ENCODE peak calls at places on chromosomes 13 and 19, in four cellular contexts. Q is ascending aorta, L is PC-3, B is substantia nigra. G is an unnamed sample.

GRCh38 chr19:33906578-33907335 is 110.1 kb downstream of the KCTD15 start:
- DNase-seq in Q (no peak), L (no peak), B (no peak), G (no peak)

GRCh38 chr19:16035601-16036297 is 40.5 kb upstream of the TPM4 start:
- DNase-seq in Q (no peak), B (no peak), L (no peak), G (no peak)

GRCh38 chr19:33359581-33359980 is 13.9 kb upstream of the CEBPG start:
- DNase-seq in L (no peak), B (no peak), Q (no peak), G (no peak)

GRCh38 chr19:2793126-2793525 is 7.8 kb downstream of the THOP1 start:
- DNase-seq in Q (no peak), B (no peak), L (no peak), G (no peak)

GRCh38 chr19:13965926-13966683 is 13.8 kb downstream of the DCAF15 start:
- DNase-seq in Q (no peak), L (no peak), B (no peak), G (no peak)

GRCh38 chr19:46872967-46873366 is 12.2 kb downstream of the ARHGAP35 start:
- DNase-seq in Q (no peak), L (no peak), B (no peak), G (no peak)

GRCh38 chr19:47210689-47211316 is 20.2 kb downstream of the BBC3 start:
- DNase-seq in Q (no peak), L (peak), B (no peak), G (peak)

GRCh38 chr13:37187611-37188010 is 82.1 kb upstream of the CSNK1A1L start:
- DNase-seq in L (no peak), B (no peak), Q (no peak), G (no peak)

GRCh38 chr13:45393941-45394570 is 24.1 kb downstream of the SLC25A30 start:
- DNase-seq in B (no peak), L (peak), Q (no peak), G (no peak)

GRCh38 chr19:6481541-6482342 is at the start of gene DENND1C:
- DNase-seq in Q (no peak), L (peak), B (peak), G (no peak)

GRCh38 chr19:1249298-1249989 is 1.1 kb downstream of the MIDN start:
- DNase-seq in B (peak), L (peak), Q (peak), G (peak)

GRCh38 chr13:25214371-25215252 is 42.5 kb upstream of the AMER2 start:
- DNase-seq in Q (no peak), L (peak), B (no peak), G (no peak)

GRCh38 chr13:80685942-80686341 is 345.0 kb upstream of the SPRY2 start:
- DNase-seq in B (no peak), L (no peak), Q (no peak), G (no peak)

GRCh38 chr19:38831142-38831605 is 420 bp downstream of the ECH1 start:
- DNase-seq in B (no peak), Q (peak), L (peak), G (no peak)

DNA sequence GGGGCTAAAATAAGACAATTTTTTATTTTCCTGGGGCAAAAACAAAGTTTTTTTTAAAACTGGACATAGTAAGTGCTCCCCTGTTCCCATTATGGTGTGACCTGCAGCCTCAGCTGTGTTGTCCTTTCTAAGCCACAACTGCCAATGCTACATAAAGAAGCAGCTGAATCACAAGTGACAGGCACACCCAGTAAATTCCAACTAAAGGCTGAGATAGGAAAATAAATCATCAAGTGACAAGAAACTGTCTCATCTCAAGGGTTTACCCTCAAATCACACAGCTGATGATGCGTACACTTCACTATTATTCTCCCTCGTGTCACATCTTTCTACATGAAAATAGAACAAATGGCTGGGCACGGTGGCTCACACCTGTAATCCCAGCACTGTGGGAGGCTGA is 28.7 kb downstream of the STK24 start:
- DNase-seq in Q (no peak), L (no peak), B (no peak), G (no peak)
- H3K27ac ChIP-seq in Q (no peak), L (no peak), B (no peak), G (no peak)

DNA sequence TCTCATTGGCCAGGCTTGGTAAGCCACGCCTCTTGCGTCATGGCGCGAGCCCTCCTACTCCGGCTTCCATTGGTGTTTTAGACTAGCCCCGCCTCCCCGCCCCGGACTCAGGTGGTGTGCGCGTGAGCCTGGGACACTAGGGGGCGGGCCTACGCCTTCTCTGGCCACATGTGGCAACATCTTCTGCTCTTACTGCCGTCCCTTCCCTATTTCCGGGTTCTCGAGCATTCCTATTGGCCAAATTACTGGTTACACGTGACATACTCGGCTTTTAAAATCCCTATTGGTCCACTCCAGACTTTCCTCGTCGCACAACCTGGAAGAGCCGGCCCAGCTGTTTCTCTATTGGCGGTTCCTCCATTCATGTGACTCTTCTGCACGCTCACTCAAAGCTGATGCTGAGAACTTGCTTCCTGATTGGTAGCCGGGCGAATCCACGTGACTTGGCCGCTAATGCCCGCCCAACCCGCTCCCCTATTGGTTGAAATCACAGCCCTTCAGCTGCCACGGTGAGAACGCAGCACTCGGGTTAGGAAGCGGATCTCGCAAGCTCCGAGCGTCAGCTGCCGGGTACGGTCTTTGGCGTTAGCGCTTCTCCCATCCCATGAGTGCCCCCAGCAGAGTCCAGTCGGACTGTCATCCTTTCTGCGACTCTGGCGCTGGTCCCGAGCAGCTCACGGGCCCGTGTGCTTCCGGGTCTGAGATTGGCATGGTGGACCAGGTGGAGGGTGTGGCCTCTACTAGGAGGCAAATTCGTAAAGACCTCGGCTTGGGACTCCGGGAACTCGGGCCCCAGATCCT is at the start of gene BLOC1S3:
- DNase-seq in B (peak), Q (peak), L (peak), G (peak)
- H3K27ac ChIP-seq in B (peak), Q (peak), L (peak), G (peak)

GRCh38 chr13:29513002-29513980 is 82.2 kb downstream of the SLC7A1 start:
- DNase-seq in Q (no peak), L (peak), B (no peak), G (no peak)
- H3K27ac ChIP-seq in Q (no peak), L (no peak), B (no peak), G (no peak)

GRCh38 chr13:104854007-104854406 is 1681.5 kb downstream of the EFNB2 start:
- DNase-seq in Q (no peak), B (no peak), L (no peak), G (no peak)
- H3K27ac ChIP-seq in Q (no peak), B (no peak), L (no peak), G (no peak)

GRCh38 chr19:17554968-17555479 is 425 bp upstream of the COLGALT1 start:
- DNase-seq in B (no peak), L (no peak), Q (no peak), G (no peak)

GRCh38 chr19:17555929-17556813 is 722 bp downstream of the COLGALT1 start:
- DNase-seq in L (peak), B (peak), Q (no peak), G (no peak)

GRCh38 chr19:17550076-17550667 is 5.3 kb upstream of the COLGALT1 start:
- DNase-seq in L (no peak), B (no peak), Q (no peak), G (no peak)

GRCh38 chr19:17555480-17555928 is at the start of gene COLGALT1:
- DNase-seq in B (peak), L (peak), Q (peak), G (peak)

GRCh38 chr19:17553256-17553655 is 2.2 kb upstream of the COLGALT1 start:
- DNase-seq in Q (no peak), L (peak), B (no peak), G (no peak)
- H3K27ac ChIP-seq in Q (no peak), L (peak), B (no peak), G (peak)

DNA sequence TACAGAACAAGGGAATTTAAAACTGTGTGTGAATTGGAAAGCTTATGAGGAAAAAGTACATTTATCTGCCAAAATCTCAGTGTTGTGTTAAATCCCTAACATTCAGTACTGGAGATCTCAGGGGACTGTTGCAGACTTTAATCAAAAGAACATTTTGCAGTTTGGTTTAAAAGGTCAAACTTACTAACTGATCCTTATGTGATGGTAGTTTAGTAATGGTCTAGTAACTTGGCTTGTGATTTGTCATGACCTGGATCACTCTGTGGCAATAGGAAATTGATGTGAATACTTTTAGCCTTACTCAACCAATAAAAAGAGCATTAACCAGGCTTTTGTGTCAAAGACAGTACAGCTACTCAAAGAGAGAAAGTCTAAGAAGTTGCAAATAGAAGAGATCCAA is 862.0 kb upstream of the MIR17HG start:
- DNase-seq in L (peak), Q (no peak), B (no peak), G (no peak)
- H3K27ac ChIP-seq in L (peak), Q (no peak), B (no peak), G (no peak)